ENCODE peak calls at places on chromosomes 6 and 20, in ten cellular contexts. N is heart right ventricle, C is HFF-Myc, E is GM12865, Z is HFFc6, V is tibial artery, M is astrocyte of the cerebellum, P is Calu3, X is lower leg skin, F is pancreas. U is an unnamed sample.

GRCh38 chr6:25423358-25423757 is 144.2 kb downstream of the CARMIL1 start:
- DNase-seq in N (no peak), C (no peak), E (no peak), Z (no peak), V (no peak), M (no peak), P (no peak), X (no peak), F (no peak), U (no peak)

GRCh38 chr20:10521068-10521834 is 86.1 kb downstream of the SLX4IP start:
- DNase-seq in N (no peak), C (peak), E (no peak), Z (peak), V (no peak), M (peak), P (no peak), X (no peak), F (no peak), U (no peak)

GRCh38 chr6:57109905-57110304 is 19.9 kb downstream of the ZNF451 start:
- DNase-seq in N (no peak), C (peak), E (no peak), Z (no peak), V (no peak), M (no peak), P (no peak), X (no peak), F (no peak), U (no peak)

GRCh38 chr6:107578642-107579332 is 88.9 kb downstream of the SOBP start:
- DNase-seq in N (no peak), C (no peak), E (no peak), Z (no peak), V (no peak), M (no peak), P (no peak), X (no peak), F (no peak), U (no peak)

GRCh38 chr20:51379601-51380341 is 162.7 kb downstream of the NFATC2 start:
- DNase-seq in N (no peak), C (peak), E (no peak), Z (no peak), V (no peak), M (no peak), P (no peak), X (no peak), F (no peak), U (no peak)

GRCh38 chr6:2404211-2404929 is 159.0 kb upstream of the GMDS start:
- DNase-seq in N (no peak), C (no peak), E (no peak), Z (no peak), V (no peak), M (no peak), P (peak), X (no peak), F (no peak), U (no peak)

GRCh38 chr20:44028341-44028715 is 113.7 kb downstream of the TOX2 start:
- DNase-seq in N (no peak), C (no peak), E (no peak), Z (peak), V (no peak), M (no peak), P (no peak), X (no peak), F (no peak), U (no peak)

GRCh38 chr6:13988049-13988738 is 63.4 kb downstream of the RNF182 start:
- DNase-seq in N (no peak), C (no peak), E (no peak), Z (no peak), V (no peak), M (no peak), P (no peak), X (no peak), F (no peak), U (no peak)

GRCh38 chr6:74731204-74731603 is 474.6 kb downstream of the COL12A1 start:
- DNase-seq in N (no peak), C (no peak), E (no peak), Z (no peak), V (no peak), M (no peak), P (peak), X (no peak), F (no peak), U (no peak)

GRCh38 chr6:154093231-154094044 is 54.4 kb downstream of the OPRM1 start:
- DNase-seq in N (no peak), C (no peak), E (no peak), Z (no peak), V (no peak), M (no peak), P (no peak), X (no peak), F (no peak), U (no peak)

GRCh38 chr20:46051556-46052323 is 22.7 kb downstream of the SLC12A5 start:
- DNase-seq in N (no peak), C (no peak), E (no peak), Z (no peak), V (no peak), M (no peak), P (peak), X (no peak), F (no peak), U (no peak)

GRCh38 chr6:7112741-7113313 is 5.1 kb downstream of the RREB1 start:
- DNase-seq in N (peak), C (no peak), E (peak), Z (no peak), V (no peak), M (no peak), P (peak), X (no peak), F (no peak), U (no peak)

GRCh38 chr6:150315626-150316025 is 53.2 kb upstream of the IYD start:
- DNase-seq in N (no peak), C (no peak), E (no peak), Z (no peak), V (no peak), M (no peak), P (no peak), X (no peak), F (no peak), U (no peak)

GRCh38 chr20:34712525-34713192 is 8.5 kb downstream of the TP53INP2 start:
- DNase-seq in N (no peak), C (no peak), E (no peak), Z (no peak), V (no peak), M (no peak), P (no peak), X (no peak), F (no peak), U (no peak)

GRCh38 chr6:111750753-111751684 is 122.2 kb downstream of the FYN start:
- DNase-seq in N (no peak), C (no peak), E (peak), Z (no peak), V (no peak), M (no peak), P (no peak), X (no peak), F (no peak), U (no peak)

GRCh38 chr6:105459884-105460283 is 57.0 kb upstream of the PREP start:
- DNase-seq in N (no peak), C (no peak), E (no peak), Z (peak), V (no peak), M (no peak), P (peak), X (no peak), F (no peak), U (no peak)

GRCh38 chr6:33540768-33541167 is 39.3 kb downstream of the BAK1 start:
- DNase-seq in N (no peak), C (no peak), E (no peak), Z (no peak), V (no peak), M (no peak), P (no peak), X (no peak), F (no peak), U (no peak)

GRCh38 chr20:51365670-51366069 is 176.8 kb downstream of the NFATC2 start:
- DNase-seq in N (no peak), C (no peak), E (no peak), Z (peak), V (no peak), M (peak), P (no peak), X (no peak), F (no peak), U (no peak)

GRCh38 chr6:156395276-156395675 is 381.9 kb upstream of the ARID1B start:
- DNase-seq in N (no peak), C (no peak), E (peak), Z (no peak), V (no peak), M (no peak), P (no peak), X (peak), F (no peak), U (no peak)

GRCh38 chr6:56840467-56841371 is 114.2 kb upstream of the BEND6 start:
- DNase-seq in N (no peak), C (no peak), E (no peak), Z (peak), V (no peak), M (peak), P (no peak), X (no peak), F (no peak), U (no peak)

GRCh38 chr6:148086843-148087242 is 255.8 kb upstream of the SASH1 start:
- DNase-seq in N (no peak), C (no peak), E (no peak), Z (no peak), V (no peak), M (no peak), P (no peak), X (no peak), F (no peak), U (no peak)

GRCh38 chr20:6698056-6698455 is 69.4 kb upstream of the BMP2 start:
- DNase-seq in N (no peak), C (no peak), E (no peak), Z (no peak), V (no peak), M (no peak), P (peak), X (peak), F (peak), U (no peak)

GRCh38 chr6:138692058-138692977 is 81.3 kb upstream of the CCDC28A start:
- DNase-seq in N (peak), C (no peak), E (peak), Z (peak), V (peak), M (no peak), P (peak), X (peak), F (peak), U (no peak)

GRCh38 chr6:150541587-150541986 is 58.1 kb upstream of the PLEKHG1 start:
- DNase-seq in N (no peak), C (no peak), E (no peak), Z (no peak), V (no peak), M (no peak), P (peak), X (no peak), F (no peak), U (no peak)

GRCh38 chr20:4062721-4063606 is 47.6 kb upstream of the RNF24 start:
- DNase-seq in N (no peak), C (no peak), E (no peak), Z (no peak), V (no peak), M (no peak), P (no peak), X (no peak), F (no peak), U (no peak)

GRCh38 chr6:49552596-49552995 is 2.1 kb downstream of the C6orf141 start:
- DNase-seq in N (no peak), C (no peak), E (no peak), Z (no peak), V (no peak), M (no peak), P (no peak), X (no peak), F (no peak), U (no peak)

GRCh38 chr20:32828029-32828666 is 8.4 kb downstream of the MAPRE1 start:
- DNase-seq in N (no peak), C (no peak), E (no peak), Z (no peak), V (no peak), M (no peak), P (no peak), X (no peak), F (no peak), U (no peak)

GRCh38 chr6:24922854-24923253 is 12.9 kb downstream of the RIPOR2 start:
- DNase-seq in N (no peak), C (no peak), E (no peak), Z (no peak), V (no peak), M (no peak), P (no peak), X (no peak), F (no peak), U (no peak)

GRCh38 chr6:81031429-81031828 is 721.1 kb downstream of the TENT5A start:
- DNase-seq in N (no peak), C (no peak), E (no peak), Z (no peak), V (no peak), M (no peak), P (no peak), X (no peak), F (no peak), U (no peak)

GRCh38 chr20:58553841-58554240 is 38.6 kb upstream of the APCDD1L start:
- DNase-seq in N (no peak), C (no peak), E (no peak), Z (peak), V (no peak), M (peak), P (no peak), X (no peak), F (no peak), U (no peak)

GRCh38 chr6:328184-328670 is 35.9 kb downstream of the DUSP22 start:
- DNase-seq in N (no peak), C (peak), E (peak), Z (peak), V (no peak), M (peak), P (no peak), X (peak), F (no peak), U (peak)

GRCh38 chr6:27754408-27754782 is 157.8 kb downstream of the OR2B2 start:
- DNase-seq in N (no peak), C (no peak), E (no peak), Z (no peak), V (no peak), M (no peak), P (no peak), X (no peak), F (no peak), U (no peak)

GRCh38 chr6:88722691-88723090 is 240.7 kb downstream of the RNGTT start:
- DNase-seq in N (no peak), C (no peak), E (no peak), Z (no peak), V (no peak), M (peak), P (no peak), X (no peak), F (no peak), U (no peak)

GRCh38 chr6:68915591-68915990 is 280.5 kb downstream of the ADGRB3 start:
- DNase-seq in N (no peak), C (no peak), E (no peak), Z (no peak), V (no peak), M (no peak), P (no peak), X (no peak), F (no peak), U (no peak)

GRCh38 chr6:90220273-90220672 is 76.4 kb downstream of the BACH2 start:
- DNase-seq in N (no peak), C (no peak), E (no peak), Z (no peak), V (no peak), M (no peak), P (no peak), X (no peak), F (no peak), U (no peak)

GRCh38 chr6:156017838-156018237 is 562.2 kb upstream of the NOX3 start:
- DNase-seq in N (no peak), C (no peak), E (no peak), Z (peak), V (no peak), M (no peak), P (no peak), X (no peak), F (no peak), U (no peak)

GRCh38 chr6:68873236-68873635 is 238.2 kb downstream of the ADGRB3 start:
- DNase-seq in N (no peak), C (no peak), E (no peak), Z (no peak), V (no peak), M (no peak), P (no peak), X (no peak), F (no peak), U (no peak)

GRCh38 chr20:36483919-36484808 is 57.2 kb upstream of the MYL9 start:
- DNase-seq in N (no peak), C (no peak), E (peak), Z (peak), V (no peak), M (no peak), P (no peak), X (no peak), F (no peak), U (no peak)

GRCh38 chr20:57899554-57899953 is 189.7 kb upstream of the PMEPA1 start:
- DNase-seq in N (no peak), C (no peak), E (no peak), Z (no peak), V (no peak), M (no peak), P (no peak), X (no peak), F (no peak), U (no peak)

GRCh38 chr6:28811873-28812272 is 111.9 kb downstream of the TRIM27 start:
- DNase-seq in N (no peak), C (no peak), E (peak), Z (peak), V (no peak), M (no peak), P (no peak), X (no peak), F (no peak), U (no peak)

GRCh38 chr6:28808383-28808782 is 115.4 kb downstream of the TRIM27 start:
- DNase-seq in N (no peak), C (no peak), E (no peak), Z (no peak), V (no peak), M (no peak), P (no peak), X (no peak), F (no peak), U (no peak)

GRCh38 chr6:28807682-28808280 is 116.0 kb downstream of the TRIM27 start:
- DNase-seq in N (no peak), C (peak), E (peak), Z (peak), V (no peak), M (no peak), P (peak), X (no peak), F (no peak), U (no peak)

GRCh38 chr6:28810655-28811053 is 113.1 kb downstream of the TRIM27 start:
- DNase-seq in N (no peak), C (no peak), E (peak), Z (no peak), V (no peak), M (no peak), P (no peak), X (no peak), F (no peak), U (no peak)

GRCh38 chr6:28809947-28810654 is 113.7 kb downstream of the TRIM27 start:
- DNase-seq in N (no peak), C (no peak), E (peak), Z (no peak), V (no peak), M (no peak), P (no peak), X (no peak), F (no peak), U (no peak)
- TF ChIP-seq CTCF in N (no peak), C (peak), E (no peak), Z (no peak), V (no peak), M (peak), P (no peak), X (no peak), F (no peak), U (no peak)

DNA sequence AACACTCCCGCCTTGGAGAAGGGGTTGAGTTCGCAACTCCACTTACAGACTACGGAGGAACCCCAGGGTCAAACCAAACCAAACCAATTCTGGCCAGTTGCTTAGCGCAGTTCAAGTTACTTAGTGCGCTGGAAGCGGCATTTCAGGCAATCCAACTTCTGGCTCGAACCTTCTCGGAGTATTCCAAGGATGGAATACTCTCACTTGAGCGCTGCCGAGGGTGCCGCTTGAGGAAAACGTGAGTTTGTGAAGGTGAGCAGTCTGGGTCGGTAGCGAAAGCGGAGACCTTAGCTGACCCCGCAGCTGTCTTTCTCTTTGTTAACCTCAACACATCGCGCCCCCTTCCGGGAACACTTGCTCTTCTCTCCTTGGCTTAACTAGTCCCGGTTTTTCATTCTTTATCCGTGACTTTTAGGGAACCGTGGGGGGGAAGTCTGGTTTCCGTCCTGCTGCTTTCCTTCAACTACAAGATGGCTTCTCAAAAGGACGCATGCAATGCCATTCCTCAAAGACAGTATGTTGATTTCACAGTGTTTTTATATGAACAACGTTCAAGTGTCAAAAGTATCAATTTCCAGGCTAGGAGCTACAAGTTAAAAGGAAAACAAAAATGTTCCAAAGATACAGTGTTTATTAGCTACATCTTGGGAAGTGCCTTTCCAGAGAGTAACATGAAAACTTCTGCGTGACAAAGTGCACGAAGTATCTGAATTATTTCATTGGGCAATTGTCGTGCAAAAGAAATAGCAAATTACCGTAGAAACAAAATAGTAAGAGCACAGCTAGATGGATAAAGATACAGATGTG is 742 bp upstream of the PNISR start:
- DNase-seq in N (peak), C (peak), E (peak), Z (peak), V (peak), M (peak), P (peak), X (peak), F (peak), U (peak)
- TF ChIP-seq CTCF in N (peak), C (peak), E (peak), Z (peak), V (no peak), M (peak), P (peak), X (no peak), F (peak), U (peak)

DNA sequence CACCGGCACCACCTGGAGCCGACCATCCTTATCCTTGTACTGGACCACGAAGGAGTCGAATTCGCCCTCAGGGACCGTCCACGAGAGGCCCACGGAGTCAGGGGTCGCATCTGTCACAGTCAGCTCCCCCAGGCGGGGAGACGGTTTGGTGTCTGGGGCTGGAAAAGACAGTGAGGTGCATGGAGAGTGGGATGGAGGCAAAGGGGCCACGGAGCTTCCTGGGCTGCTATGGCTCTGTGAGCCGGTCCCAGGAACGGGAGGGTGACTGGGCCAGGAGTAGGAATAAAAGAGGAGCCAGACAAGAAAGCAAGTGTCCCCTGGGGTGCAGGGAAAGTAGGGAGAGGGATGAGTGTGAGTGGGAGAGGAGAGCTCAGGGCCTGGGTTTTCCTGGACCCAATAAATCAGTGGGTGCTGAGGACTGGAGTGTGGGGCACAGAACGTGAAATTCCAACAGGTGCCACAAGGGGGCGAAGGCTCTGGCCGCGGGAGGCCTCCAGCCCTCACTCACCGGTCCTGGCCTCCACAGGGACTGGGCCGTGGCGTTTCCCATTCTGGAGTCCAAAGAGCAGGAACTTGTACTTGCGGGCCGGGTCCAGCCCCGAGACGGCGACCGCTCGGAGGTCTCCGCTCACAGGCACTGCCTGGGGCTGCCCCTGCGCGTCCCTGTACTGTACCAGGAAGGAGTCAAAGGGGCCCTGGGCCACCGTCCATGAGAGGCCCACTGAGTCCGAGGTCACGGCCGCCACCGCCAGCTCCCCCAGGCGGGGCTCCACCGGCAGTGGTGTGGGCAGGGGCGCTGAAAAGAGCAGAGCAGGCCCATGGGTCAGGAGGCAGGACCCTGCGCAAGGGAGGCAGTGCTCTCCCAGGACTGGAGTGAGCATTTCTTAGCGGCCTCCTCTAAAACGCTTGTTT is 9.9 kb downstream of the CYP21A2 start:
- DNase-seq in N (peak), C (no peak), E (peak), Z (peak), V (peak), M (no peak), P (peak), X (peak), F (peak), U (no peak)
- TF ChIP-seq CTCF in N (peak), C (peak), E (peak), Z (peak), V (peak), M (peak), P (peak), X (no peak), F (peak), U (peak)

GRCh38 chr6:42963855-42964605 is 3.5 kb downstream of the GNMT start:
- DNase-seq in N (no peak), C (no peak), E (peak), Z (peak), V (no peak), M (no peak), P (peak), X (no peak), F (peak), U (no peak)
- TF ChIP-seq CTCF in N (no peak), C (peak), E (no peak), Z (peak), V (no peak), M (peak), P (no peak), X (no peak), F (no peak), U (peak)

GRCh38 chr20:41551011-41551705 is 67.0 kb downstream of the CHD6 start:
- DNase-seq in N (no peak), C (no peak), E (no peak), Z (no peak), V (no peak), M (no peak), P (no peak), X (no peak), F (no peak), U (no peak)
- TF ChIP-seq CTCF in N (no peak), C (no peak), E (no peak), Z (no peak), V (no peak), M (no peak), P (no peak), X (no peak), F (no peak), U (no peak)